ENCODE peak calls at places on chromosome 6, in nine cellular contexts. S is mucosa of descending colon; A is endothelial cell of umbilical vein; P is ovary; I is mesendoderm; F is pancreas; D is GM23338; G is IMR-90; Q is CD4-positive, CD25-positive, alpha-beta regulatory T cell. X is an unnamed sample.
A peak's percentile ranks its signal among the peaks of the same experiment; 100 is the strongest.

GRCh38 chr6:111605100-111605748 is 454 bp downstream of the TRAF3IP2 start:
- DNase-seq in S (peak; percentile 64), A (peak; percentile 77), P (peak; percentile 81), I (peak; percentile 88), F (no peak), D (peak; percentile 83), G (peak; percentile 86), Q (peak; percentile 60), X (peak; percentile 79)

GRCh38 chr6:6699741-6700367 is 111.3 kb downstream of the LY86 start:
- DNase-seq in S (peak; percentile 95), A (no peak), P (peak; percentile 87), I (peak; percentile 62), F (no peak), D (peak; percentile 49), G (peak; percentile 91), Q (no peak), X (peak; percentile 80)

GRCh38 chr6:142155895-142156757 is 9.1 kb downstream of the VTA1 start:
- DNase-seq in S (no peak), A (peak; percentile 76), P (no peak), I (peak; percentile 70), F (no peak), D (peak; percentile 76), G (peak; percentile 37), Q (peak; percentile 34), X (peak; percentile 45)

GRCh38 chr6:79167931-79168694 is 66.4 kb downstream of the HMGN3 start:
- DNase-seq in S (no peak), A (peak; percentile 76), P (no peak), I (no peak), F (no peak), D (no peak), G (peak; percentile 3), Q (no peak), X (no peak)

GRCh38 chr6:79079425-79080130 is 1.5 kb upstream of the PHIP start:
- DNase-seq in S (no peak), A (peak; percentile 49), P (no peak), I (peak; percentile 49), F (no peak), D (peak; percentile 49), G (peak; percentile 8), Q (no peak), X (no peak)

GRCh38 chr6:43990275-43990626 is 137.0 kb downstream of the MRPL14 start:
- DNase-seq in S (no peak), A (no peak), P (no peak), I (no peak), F (no peak), D (no peak), G (peak; percentile 57), Q (no peak), X (no peak)

GRCh38 chr6:116015983-116016382 is 44.7 kb downstream of the FRK start:
- DNase-seq in S (peak; percentile 43), A (no peak), P (no peak), I (no peak), F (no peak), D (no peak), G (no peak), Q (no peak), X (no peak)

GRCh38 chr6:2999005-2999620 is 581 bp upstream of the NQO2 start:
- DNase-seq in S (peak; percentile 70), A (no peak), P (no peak), I (no peak), F (no peak), D (no peak), G (peak; percentile 78), Q (no peak), X (no peak)

GRCh38 chr6:148653138-148653776 is 93.6 kb upstream of the UST start:
- DNase-seq in S (no peak), A (no peak), P (no peak), I (peak; percentile 75), F (no peak), D (peak; percentile 84), G (no peak), Q (no peak), X (no peak)

GRCh38 chr6:15451738-15452137 is 205.9 kb downstream of the JARID2 start:
- DNase-seq in S (no peak), A (no peak), P (no peak), I (no peak), F (no peak), D (no peak), G (no peak), Q (no peak), X (no peak)
- H3K4me1 ChIP-seq in S (no peaks in the 10 kb centered on the region), A (no peaks in the 10 kb centered on the region), P (peaks cover 2% of the 10 kb centered on the region), I (peaks cover 5% of the 10 kb centered on the region), F (no peaks in the 10 kb centered on the region), D (peaks cover 67% of the 10 kb centered on the region), G (peaks cover 6% of the 10 kb centered on the region), Q (peaks cover 11% of the 10 kb centered on the region), X (no peaks in the 10 kb centered on the region)

GRCh38 chr6:159973406-159973805 is 4.5 kb downstream of the IGF2R start:
- DNase-seq in S (no peak), A (no peak), P (no peak), I (no peak), F (no peak), D (no peak), G (peak; percentile 30), Q (no peak), X (no peak)
- H3K4me1 ChIP-seq in S (peaks cover 39% of the 10 kb centered on the region), A (peaks cover 8% of the 10 kb centered on the region), P (peaks cover 30% of the 10 kb centered on the region), I (peaks cover 1% of the 10 kb centered on the region), F (peaks cover 40% of the 10 kb centered on the region), D (peaks cover 63% of the 10 kb centered on the region), G (peaks cover 21% of the 10 kb centered on the region), Q (peaks cover 74% of the 10 kb centered on the region), X (peaks cover 54% of the 10 kb centered on the region)

GRCh38 chr6:31170987-31171671 is 647 bp upstream of the POU5F1 start:
- DNase-seq in S (no peak), A (no peak), P (no peak), I (peak; percentile 47), F (peak; percentile 39), D (no peak), G (no peak), Q (no peak), X (no peak)
- H3K4me1 ChIP-seq in S (no peaks in the 10 kb centered on the region), A (no peaks in the 10 kb centered on the region), P (no peaks in the 10 kb centered on the region), I (peaks cover 14% of the 10 kb centered on the region), F (no peaks in the 10 kb centered on the region), D (peaks cover 58% of the 10 kb centered on the region), G (peaks cover 7% of the 10 kb centered on the region), Q (no peaks in the 10 kb centered on the region), X (peaks cover 13% of the 10 kb centered on the region)

GRCh38 chr6:129141499-129141898 is 258.6 kb downstream of the LAMA2 start:
- DNase-seq in S (no peak), A (no peak), P (no peak), I (no peak), F (no peak), D (no peak), G (peak; percentile 21), Q (no peak), X (no peak)

GRCh38 chr6:129136751-129137150 is 253.8 kb downstream of the LAMA2 start:
- DNase-seq in S (no peak), A (no peak), P (no peak), I (no peak), F (no peak), D (no peak), G (no peak), Q (no peak), X (no peak)

GRCh38 chr6:129135421-129135820 is 252.5 kb downstream of the LAMA2 start:
- DNase-seq in S (no peak), A (no peak), P (no peak), I (no peak), F (no peak), D (no peak), G (no peak), Q (no peak), X (no peak)

GRCh38 chr6:129140571-129140970 is 257.6 kb downstream of the LAMA2 start:
- DNase-seq in S (peak; percentile 11), A (no peak), P (peak; percentile 63), I (no peak), F (no peak), D (no peak), G (peak; percentile 50), Q (no peak), X (no peak)

GRCh38 chr6:129138739-129139405 is 255.9 kb downstream of the LAMA2 start:
- DNase-seq in S (no peak), A (no peak), P (peak; percentile 50), I (no peak), F (no peak), D (no peak), G (no peak), Q (no peak), X (no peak)
- H3K4me1 ChIP-seq in S (no peaks in the 10 kb centered on the region), A (peaks cover 6% of the 10 kb centered on the region), P (peaks cover 16% of the 10 kb centered on the region), I (no peaks in the 10 kb centered on the region), F (no peaks in the 10 kb centered on the region), D (no peaks in the 10 kb centered on the region), G (peaks cover 3% of the 10 kb centered on the region), Q (no peaks in the 10 kb centered on the region), X (no peaks in the 10 kb centered on the region)

GRCh38 chr6:41700577-41701347 is 34.6 kb downstream of the TFEB start:
- DNase-seq in S (no peak), A (peak; percentile 7), P (no peak), I (peak; percentile 47), F (no peak), D (peak; percentile 57), G (no peak), Q (no peak), X (no peak)
- H3K4me1 ChIP-seq in S (peaks cover 13% of the 10 kb centered on the region), A (peaks cover 19% of the 10 kb centered on the region), P (peaks cover 4% of the 10 kb centered on the region), I (no peaks in the 10 kb centered on the region), F (peaks cover 5% of the 10 kb centered on the region), D (no peaks in the 10 kb centered on the region), G (peaks cover 14% of the 10 kb centered on the region), Q (peaks cover 7% of the 10 kb centered on the region), X (peaks cover 20% of the 10 kb centered on the region)

X was measured in SJCRH30.